ENCODE peak calls at places on chromosomes 16 and 17, in seven cellular contexts. F is HCT116, S is GM23338, V is hepatocyte, J is GM23248, U is neural progenitor cell, B is OCI-LY7. M is an unnamed sample.

GRCh38 chr17:43360376-43360738 is 38.4 kb upstream of the ARL4D start:
- DNase-seq in F (no peak), S (no peak), V (peak), U (no peak), B (peak), J (no peak), M (peak)

GRCh38 chr17:42347198-42347597 is 41.0 kb downstream of the STAT3 start:
- DNase-seq in J (peak), F (peak), U (no peak), B (no peak), V (no peak), S (no peak), M (no peak)

GRCh38 chr16:15946257-15947044 is 3.0 kb upstream of the ABCC1 start:
- DNase-seq in U (no peak), J (peak), F (no peak), S (no peak), B (no peak), V (peak), M (peak)

GRCh38 chr16:28863929-28864886 is 565 bp downstream of the SH2B1 start:
- DNase-seq in J (peak), S (peak), U (peak), B (no peak), V (peak), F (no peak), M (no peak)

GRCh38 chr17:14506364-14506763 is 205.5 kb downstream of the HS3ST3B1 start:
- DNase-seq in U (no peak), B (no peak), J (no peak), S (no peak), V (no peak), F (no peak), M (peak)

GRCh38 chr16:16143038-16143763 is 80.1 kb downstream of the ABCC6 start:
- DNase-seq in V (no peak), F (no peak), U (peak), B (peak), S (peak), J (peak), M (peak)

GRCh38 chr17:48253976-48254375 is 146.4 kb downstream of the SNX11 start:
- DNase-seq in V (no peak), J (no peak), S (no peak), U (no peak), F (no peak), B (no peak), M (no peak)

GRCh38 chr17:8417806-8418205 is 17.9 kb upstream of the NDEL1 start:
- DNase-seq in U (no peak), F (no peak), B (no peak), J (no peak), S (no peak), V (no peak), M (no peak)

GRCh38 chr16:23859713-23860269 is 24.0 kb downstream of the PRKCB start:
- DNase-seq in F (no peak), J (no peak), U (no peak), S (no peak), V (no peak), B (peak), M (no peak)

GRCh38 chr17:64491034-64491860 is 5.6 kb downstream of the POLG2 start:
- DNase-seq in F (no peak), U (peak), V (peak), S (peak), J (peak), B (peak), M (peak)

GRCh38 chr17:28173071-28173561 is 130.6 kb downstream of the NLK start:
- DNase-seq in U (no peak), V (peak), B (no peak), F (no peak), J (no peak), S (peak), M (no peak)

GRCh38 chr16:4272114-4272954 is 489 bp downstream of the TFAP4 start:
- DNase-seq in S (peak), V (peak), F (no peak), J (peak), B (peak), U (peak), M (peak)

GRCh38 chr17:80800775-80801391 is 190.8 kb upstream of the CHMP6 start:
- DNase-seq in U (no peak), V (no peak), J (no peak), F (no peak), S (no peak), B (no peak), M (no peak)

GRCh38 chr17:50270430-50271172 is 3.7 kb upstream of the TMEM92 start:
- DNase-seq in F (no peak), J (peak), S (peak), U (peak), V (peak), B (no peak), M (no peak)

GRCh38 chr17:59505610-59506276 is 59.7 kb upstream of the DHX40 start:
- DNase-seq in J (peak), V (peak), S (peak), U (no peak), B (no peak), F (no peak), M (peak)

GRCh38 chr17:51441431-51441830 is 181.1 kb downstream of the UTP18 start:
- DNase-seq in S (no peak), B (no peak), U (no peak), F (no peak), V (no peak), J (no peak), M (no peak)

GRCh38 chr17:18362509-18363020 is 785 bp downstream of the SHMT1 start:
- DNase-seq in J (peak), U (peak), F (no peak), V (peak), S (peak), B (peak), M (peak)

GRCh38 chr17:83069571-83069906 is 9.9 kb upstream of the METRNL start:
- DNase-seq in J (no peak), B (no peak), S (no peak), U (no peak), F (no peak), V (no peak), M (no peak)

GRCh38 chr16:30914849-30915248 is 8.5 kb upstream of the FBXL19 start:
- DNase-seq in F (no peak), U (no peak), J (no peak), B (no peak), V (peak), S (no peak), M (no peak)

GRCh38 chr17:79822583-79823124 is 16.6 kb downstream of the CBX4 start:
- DNase-seq in B (no peak), U (no peak), J (no peak), S (no peak), V (no peak), F (no peak), M (no peak)

GRCh38 chr16:14286381-14287230 is 215.5 kb downstream of the MRTFB start:
- DNase-seq in B (peak), F (no peak), U (peak), J (peak), V (peak), S (peak), M (no peak)
- TF ChIP-seq EZH2phosphoT487 in B (no peak), F (no peak), U (no peak), J (no peak), V (no peak), S (no peak), M (no peak)

GRCh38 chr17:37502009-37502936 is 12.6 kb downstream of the DUSP14 start:
- DNase-seq in J (no peak), B (no peak), F (no peak), U (no peak), S (no peak), V (no peak), M (no peak)
- TF ChIP-seq EZH2phosphoT487 in J (no peak), B (no peak), F (no peak), U (no peak), S (no peak), V (no peak), M (no peak)

DNA sequence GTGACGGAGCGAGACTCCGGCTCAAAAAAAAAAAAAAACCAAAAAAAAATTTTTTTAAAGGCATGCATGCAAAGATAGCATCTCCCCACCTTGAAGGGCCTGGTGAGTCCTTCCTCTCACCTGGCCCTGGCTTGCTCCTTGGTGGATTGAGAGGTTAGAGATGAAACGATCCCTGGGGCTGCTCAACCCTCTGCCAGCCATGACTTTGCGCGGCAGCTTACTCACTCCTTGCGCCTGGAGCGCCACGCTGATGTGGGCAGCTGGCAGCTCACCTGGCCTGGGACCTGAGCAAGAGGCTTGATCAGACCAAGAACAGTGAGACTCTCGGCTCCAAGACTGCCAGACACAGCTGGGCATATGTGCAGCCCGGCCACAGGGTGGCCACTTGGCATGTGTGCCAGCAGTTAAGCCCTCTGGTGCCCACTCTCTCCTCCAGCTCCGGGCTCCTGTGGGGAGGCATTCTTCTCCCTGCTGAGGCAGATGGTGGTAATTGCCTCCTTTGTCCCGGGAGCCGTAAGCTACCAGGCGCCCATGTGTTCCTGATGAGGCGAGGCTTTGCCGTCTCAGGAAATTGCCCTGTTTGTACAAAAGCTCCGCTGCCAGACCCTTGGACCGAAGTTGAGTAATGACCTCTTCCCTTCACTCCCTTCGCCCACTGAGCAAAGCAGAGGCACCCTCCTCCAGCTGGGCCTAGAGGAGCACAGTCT is 5.1 kb upstream of the EVPL start:
- DNase-seq in U (no peak), V (no peak), S (no peak), F (no peak), J (no peak), B (no peak), M (peak)
- TF ChIP-seq EZH2phosphoT487 in U (no peak), V (no peak), S (no peak), F (no peak), J (no peak), B (no peak), M (no peak)

GRCh38 chr17:10683853-10684252 is 13.5 kb downstream of the SCO1 start:
- DNase-seq in B (peak), F (peak), J (peak), U (peak), V (no peak), S (peak), M (peak)
- TF ChIP-seq EZH2phosphoT487 in B (no peak), F (no peak), J (no peak), U (no peak), V (no peak), S (no peak), M (no peak)